ENCODE peak calls at places on chromosomes 7 and 10, in seven cellular contexts. One of them, this sample, is unnamed.

GRCh38 chr7:13800694-13801448 is 188.6 kb downstream of the ETV1 start:
- DNase-seq in brain microvascular endothelial cell: peak; percentile 92
- DNase-seq in transverse colon: no peak
- DNase-seq in CD8-positive, alpha-beta T cell: peak; percentile 24
- DNase-seq in uterus: no peak
- DNase-seq in Peyer's patch: no peak
- DNase-seq in psoas muscle: no peak
- DNase-seq in this sample: no peak

GRCh38 chr10:88318803-88319202 is 264.3 kb downstream of the RNLS start:
- DNase-seq in Peyer's patch: no peak
- DNase-seq in CD8-positive, alpha-beta T cell: no peak
- DNase-seq in psoas muscle: no peak
- DNase-seq in brain microvascular endothelial cell: no peak
- DNase-seq in uterus: no peak
- DNase-seq in transverse colon: no peak
- DNase-seq in this sample: no peak

GRCh38 chr10:71206911-71207310 is 5.5 kb upstream of the UNC5B start:
- DNase-seq in brain microvascular endothelial cell: no peak
- DNase-seq in Peyer's patch: no peak
- DNase-seq in psoas muscle: no peak
- DNase-seq in uterus: no peak
- DNase-seq in transverse colon: no peak
- DNase-seq in CD8-positive, alpha-beta T cell: no peak
- DNase-seq in this sample: no peak

GRCh38 chr10:97399843-97400545 is 1.1 kb downstream of the RRP12 start:
- DNase-seq in Peyer's patch: peak; percentile 64
- DNase-seq in transverse colon: peak; percentile 60
- DNase-seq in brain microvascular endothelial cell: peak; percentile 73
- DNase-seq in CD8-positive, alpha-beta T cell: peak; percentile 50
- DNase-seq in uterus: no peak
- DNase-seq in psoas muscle: peak; percentile 78
- DNase-seq in this sample: peak; percentile 14

GRCh38 chr10:110979611-110980010 is 60.2 kb downstream of the SHOC2 start:
- DNase-seq in psoas muscle: no peak
- DNase-seq in CD8-positive, alpha-beta T cell: no peak
- DNase-seq in Peyer's patch: no peak
- DNase-seq in brain microvascular endothelial cell: no peak
- DNase-seq in transverse colon: no peak
- DNase-seq in uterus: no peak
- DNase-seq in this sample: no peak

GRCh38 chr7:1666251-1666778 is 3.8 kb upstream of the ELFN1 start:
- DNase-seq in brain microvascular endothelial cell: no peak
- DNase-seq in transverse colon: no peak
- DNase-seq in CD8-positive, alpha-beta T cell: no peak
- DNase-seq in uterus: no peak
- DNase-seq in psoas muscle: peak; percentile 50
- DNase-seq in Peyer's patch: peak; percentile 40
- DNase-seq in this sample: no peak

GRCh38 chr7:87083865-87084519 is 24.5 kb upstream of the ELAPOR2 start:
- DNase-seq in brain microvascular endothelial cell: no peak
- DNase-seq in Peyer's patch: no peak
- DNase-seq in psoas muscle: no peak
- DNase-seq in transverse colon: no peak
- DNase-seq in uterus: no peak
- DNase-seq in CD8-positive, alpha-beta T cell: no peak
- DNase-seq in this sample: no peak

GRCh38 chr10:61136151-61136550 is 192.2 kb upstream of the RHOBTB1 start:
- DNase-seq in uterus: no peak
- DNase-seq in Peyer's patch: no peak
- DNase-seq in CD8-positive, alpha-beta T cell: no peak
- DNase-seq in brain microvascular endothelial cell: peak; percentile 40
- DNase-seq in psoas muscle: no peak
- DNase-seq in transverse colon: no peak
- DNase-seq in this sample: no peak

GRCh38 chr10:43408710-43409384 is at the start of gene HNRNPF:
- DNase-seq in uterus: peak; percentile 96
- DNase-seq in Peyer's patch: peak; percentile 97
- DNase-seq in CD8-positive, alpha-beta T cell: peak; percentile 94
- DNase-seq in transverse colon: peak; percentile 96
- DNase-seq in brain microvascular endothelial cell: peak; percentile 89
- DNase-seq in psoas muscle: peak; percentile 97
- DNase-seq in this sample: peak; percentile 90

GRCh38 chr7:81482600-81483186 is 287.2 kb downstream of the HGF start:
- DNase-seq in uterus: no peak
- DNase-seq in brain microvascular endothelial cell: no peak
- DNase-seq in Peyer's patch: no peak
- DNase-seq in psoas muscle: no peak
- DNase-seq in CD8-positive, alpha-beta T cell: no peak
- DNase-seq in transverse colon: no peak
- DNase-seq in this sample: no peak

GRCh38 chr7:98051118-98051744 is 55.4 kb upstream of the LMTK2 start:
- DNase-seq in Peyer's patch: peak; percentile 51
- DNase-seq in transverse colon: peak; percentile 14
- DNase-seq in CD8-positive, alpha-beta T cell: peak; percentile 49
- DNase-seq in uterus: no peak
- DNase-seq in brain microvascular endothelial cell: no peak
- DNase-seq in psoas muscle: no peak
- DNase-seq in this sample: no peak

GRCh38 chr7:123769371-123769770 is 20.6 kb upstream of the WASL start:
- DNase-seq in uterus: no peak
- DNase-seq in CD8-positive, alpha-beta T cell: no peak
- DNase-seq in psoas muscle: no peak
- DNase-seq in transverse colon: no peak
- DNase-seq in brain microvascular endothelial cell: peak; percentile 57
- DNase-seq in Peyer's patch: no peak
- DNase-seq in this sample: no peak

GRCh38 chr10:26407406-26407969 is 30.7 kb upstream of the APBB1IP start:
- DNase-seq in psoas muscle: no peak
- DNase-seq in CD8-positive, alpha-beta T cell: no peak
- DNase-seq in Peyer's patch: no peak
- DNase-seq in brain microvascular endothelial cell: peak; percentile 39
- DNase-seq in transverse colon: no peak
- DNase-seq in uterus: no peak
- DNase-seq in this sample: no peak

GRCh38 chr7:101650579-101651081 is 21.5 kb upstream of the MYL10 start:
- DNase-seq in psoas muscle: no peak
- DNase-seq in brain microvascular endothelial cell: no peak
- DNase-seq in transverse colon: no peak
- DNase-seq in uterus: no peak
- DNase-seq in CD8-positive, alpha-beta T cell: no peak
- DNase-seq in Peyer's patch: no peak
- DNase-seq in this sample: no peak

GRCh38 chr10:132526676-132527075 is 10.9 kb upstream of the INPP5A start:
- DNase-seq in CD8-positive, alpha-beta T cell: no peak
- DNase-seq in uterus: no peak
- DNase-seq in Peyer's patch: no peak
- DNase-seq in brain microvascular endothelial cell: peak; percentile 78
- DNase-seq in transverse colon: peak; percentile 7
- DNase-seq in psoas muscle: peak; percentile 40
- DNase-seq in this sample: no peak

GRCh38 chr10:79054203-79055099 is 14.3 kb upstream of the ZMIZ1 start:
- DNase-seq in psoas muscle: peak; percentile 22
- DNase-seq in Peyer's patch: peak; percentile 84
- DNase-seq in uterus: peak; percentile 9
- DNase-seq in brain microvascular endothelial cell: no peak
- DNase-seq in CD8-positive, alpha-beta T cell: no peak
- DNase-seq in transverse colon: peak; percentile 73
- DNase-seq in this sample: peak; percentile 22

GRCh38 chr7:156456503-156457115 is 184.0 kb upstream of the RNF32 start:
- DNase-seq in transverse colon: peak; percentile 21
- DNase-seq in uterus: no peak
- DNase-seq in brain microvascular endothelial cell: no peak
- DNase-seq in psoas muscle: no peak
- DNase-seq in Peyer's patch: no peak
- DNase-seq in CD8-positive, alpha-beta T cell: no peak
- DNase-seq in this sample: no peak

GRCh38 chr10:66925896-66926719 is at the start of gene LRRTM3:
- DNase-seq in transverse colon: peak; percentile 34
- DNase-seq in psoas muscle: no peak
- DNase-seq in uterus: peak; percentile 14
- DNase-seq in Peyer's patch: peak; percentile 49
- DNase-seq in CD8-positive, alpha-beta T cell: no peak
- DNase-seq in brain microvascular endothelial cell: peak; percentile 88
- DNase-seq in this sample: peak; percentile 20

GRCh38 chr7:47591655-47592572 is 10.0 kb upstream of the TNS3 start:
- DNase-seq in uterus: no peak
- DNase-seq in psoas muscle: no peak
- DNase-seq in Peyer's patch: no peak
- DNase-seq in brain microvascular endothelial cell: no peak
- DNase-seq in transverse colon: no peak
- DNase-seq in CD8-positive, alpha-beta T cell: no peak
- DNase-seq in this sample: no peak

GRCh38 chr7:68622500-68622899 is 975.8 kb upstream of the AUTS2 start:
- DNase-seq in psoas muscle: no peak
- DNase-seq in brain microvascular endothelial cell: no peak
- DNase-seq in CD8-positive, alpha-beta T cell: no peak
- DNase-seq in uterus: no peak
- DNase-seq in transverse colon: no peak
- DNase-seq in Peyer's patch: no peak
- DNase-seq in this sample: no peak

GRCh38 chr7:36490335-36490940 is 100.8 kb downstream of the ANLN start:
- DNase-seq in CD8-positive, alpha-beta T cell: no peak
- DNase-seq in uterus: no peak
- DNase-seq in brain microvascular endothelial cell: no peak
- DNase-seq in Peyer's patch: no peak
- DNase-seq in transverse colon: no peak
- DNase-seq in psoas muscle: no peak
- DNase-seq in this sample: no peak

GRCh38 chr10:111773950-111774349 is 409.6 kb downstream of the GPAM start:
- DNase-seq in uterus: no peak
- DNase-seq in transverse colon: no peak
- DNase-seq in psoas muscle: no peak
- DNase-seq in Peyer's patch: no peak
- DNase-seq in brain microvascular endothelial cell: no peak
- DNase-seq in CD8-positive, alpha-beta T cell: no peak
- DNase-seq in this sample: no peak

GRCh38 chr7:84529480-84530205 is 335.1 kb upstream of the SEMA3A start:
- DNase-seq in brain microvascular endothelial cell: peak; percentile 77
- DNase-seq in transverse colon: no peak
- DNase-seq in Peyer's patch: no peak
- DNase-seq in uterus: no peak
- DNase-seq in CD8-positive, alpha-beta T cell: no peak
- DNase-seq in psoas muscle: no peak
- DNase-seq in this sample: no peak

GRCh38 chr10:127534511-127534910 is 14.6 kb upstream of the NPS start:
- DNase-seq in Peyer's patch: no peak
- DNase-seq in transverse colon: no peak
- DNase-seq in brain microvascular endothelial cell: no peak
- DNase-seq in CD8-positive, alpha-beta T cell: no peak
- DNase-seq in uterus: no peak
- DNase-seq in psoas muscle: no peak
- DNase-seq in this sample: no peak

GRCh38 chr10:89625041-89625765 is 19.8 kb downstream of the PANK1 start:
- DNase-seq in brain microvascular endothelial cell: peak; percentile 56
- DNase-seq in Peyer's patch: no peak
- DNase-seq in CD8-positive, alpha-beta T cell: no peak
- DNase-seq in transverse colon: no peak
- DNase-seq in uterus: no peak
- DNase-seq in psoas muscle: no peak
- DNase-seq in this sample: no peak

GRCh38 chr10:6052247-6053221 is 9.6 kb downstream of the IL2RA start:
- DNase-seq in Peyer's patch: no peak
- DNase-seq in psoas muscle: no peak
- DNase-seq in transverse colon: peak; percentile 52
- DNase-seq in brain microvascular endothelial cell: no peak
- DNase-seq in CD8-positive, alpha-beta T cell: peak; percentile 84
- DNase-seq in uterus: no peak
- DNase-seq in this sample: no peak

GRCh38 chr7:1113548-1113885 is 25.6 kb downstream of the GPER1 start:
- DNase-seq in CD8-positive, alpha-beta T cell: no peak
- DNase-seq in transverse colon: no peak
- DNase-seq in brain microvascular endothelial cell: no peak
- DNase-seq in uterus: no peak
- DNase-seq in Peyer's patch: no peak
- DNase-seq in psoas muscle: peak; percentile 32
- DNase-seq in this sample: no peak

GRCh38 chr7:19982841-19983835 is 209.7 kb upstream of the TMEM196 start:
- DNase-seq in brain microvascular endothelial cell: peak; percentile 87
- DNase-seq in psoas muscle: no peak
- DNase-seq in transverse colon: peak; percentile 46
- DNase-seq in uterus: peak; percentile 39
- DNase-seq in Peyer's patch: no peak
- DNase-seq in CD8-positive, alpha-beta T cell: no peak
- DNase-seq in this sample: peak; percentile 9
- TF ChIP-seq CTCF in brain microvascular endothelial cell: peak; percentile 67
- TF ChIP-seq CTCF in psoas muscle: peak; percentile 11
- TF ChIP-seq CTCF in transverse colon: peak; percentile 32
- TF ChIP-seq CTCF in uterus: peak; percentile 29
- TF ChIP-seq CTCF in Peyer's patch: peak; percentile 62
- TF ChIP-seq CTCF in CD8-positive, alpha-beta T cell: no peak
- TF ChIP-seq CTCF in this sample: peak; percentile 23

GRCh38 chr7:142583424-142583823 is 165.8 kb upstream of the PRSS1 start:
- DNase-seq in transverse colon: no peak
- DNase-seq in Peyer's patch: no peak
- DNase-seq in CD8-positive, alpha-beta T cell: no peak
- DNase-seq in uterus: no peak
- DNase-seq in psoas muscle: peak; percentile 81
- DNase-seq in brain microvascular endothelial cell: peak; percentile 94
- DNase-seq in this sample: no peak
- H3K27ac ChIP-seq in transverse colon: no peak overlapping the region
- H3K27ac ChIP-seq in Peyer's patch: no peak overlapping the region
- H3K27ac ChIP-seq in CD8-positive, alpha-beta T cell: no peak overlapping the region
- H3K27ac ChIP-seq in uterus: no peak overlapping the region
- H3K27ac ChIP-seq in psoas muscle: peak overlapping the region; percentile 64
- H3K27ac ChIP-seq in brain microvascular endothelial cell: peak overlapping the region; percentile 66
- H3K27ac ChIP-seq in this sample: no peak overlapping the region

DNA sequence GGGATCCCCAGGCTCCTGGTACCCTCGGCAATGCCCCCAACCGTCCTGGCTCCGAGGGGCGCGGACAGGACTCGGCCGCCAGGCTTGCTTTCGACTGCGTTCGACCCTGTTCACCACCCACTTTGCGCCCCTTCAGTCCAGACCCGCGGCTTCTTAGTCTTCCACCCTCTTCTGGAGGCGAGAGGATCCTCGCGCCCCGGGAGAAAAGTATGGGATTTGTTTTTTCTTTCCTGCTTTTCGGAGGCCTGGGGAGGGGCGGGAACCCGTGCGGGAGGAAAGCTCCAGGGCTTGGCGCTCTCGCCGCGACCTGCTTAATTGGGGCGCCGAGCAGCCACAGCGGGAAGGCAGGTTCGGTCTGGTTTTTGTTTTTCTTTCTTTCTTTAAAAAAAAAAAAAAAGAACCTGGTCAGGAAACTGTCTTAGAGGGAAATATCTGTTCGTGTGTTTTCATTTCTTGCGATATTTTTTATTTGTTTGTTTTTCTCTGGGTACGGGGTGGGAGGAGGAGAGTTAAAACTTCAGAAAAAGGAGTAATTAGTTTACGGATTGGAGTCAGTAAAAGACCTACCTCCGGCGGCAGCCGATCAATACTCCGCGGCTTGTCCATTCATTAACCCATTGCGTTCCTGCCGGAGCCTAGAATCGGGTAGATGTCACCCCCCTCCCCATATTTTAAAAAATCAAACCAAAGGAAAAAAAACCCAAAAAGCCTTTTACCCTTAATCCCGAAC is 1.6 kb downstream of the EMX2 start:
- DNase-seq in CD8-positive, alpha-beta T cell: no peak
- DNase-seq in psoas muscle: no peak
- DNase-seq in brain microvascular endothelial cell: no peak
- DNase-seq in uterus: peak; percentile 34
- DNase-seq in transverse colon: no peak
- DNase-seq in Peyer's patch: peak; percentile 43
- DNase-seq in this sample: no peak
- H3K4me3 ChIP-seq in CD8-positive, alpha-beta T cell: no peak overlapping the region
- H3K4me3 ChIP-seq in psoas muscle: peak overlapping the region; percentile 68
- H3K4me3 ChIP-seq in brain microvascular endothelial cell: peak overlapping the region; percentile 45
- H3K4me3 ChIP-seq in uterus: peak overlapping the region; percentile 60
- H3K4me3 ChIP-seq in transverse colon: no peak overlapping the region
- H3K4me3 ChIP-seq in Peyer's patch: peak overlapping the region; percentile 3
- H3K4me3 ChIP-seq in this sample: peak overlapping the region; percentile 8

GRCh38 chr10:14412624-14413023 is 81.9 kb upstream of the FRMD4A start:
- DNase-seq in Peyer's patch: no peak
- DNase-seq in uterus: no peak
- DNase-seq in CD8-positive, alpha-beta T cell: no peak
- DNase-seq in psoas muscle: no peak
- DNase-seq in transverse colon: no peak
- DNase-seq in brain microvascular endothelial cell: no peak
- DNase-seq in this sample: no peak
- TF ChIP-seq CTCF in Peyer's patch: no peak
- TF ChIP-seq CTCF in uterus: no peak
- TF ChIP-seq CTCF in CD8-positive, alpha-beta T cell: no peak
- TF ChIP-seq CTCF in psoas muscle: no peak
- TF ChIP-seq CTCF in transverse colon: no peak
- TF ChIP-seq CTCF in brain microvascular endothelial cell: no peak
- TF ChIP-seq CTCF in this sample: no peak

This sample was measured in prostate gland.